ENCODE peak calls at places on chromosomes 16 and 17, in ten cellular contexts. G, B, C, H, V, K, U, Z, O and T are unnamed samples.

GRCh38 chr16:83932304-83932703 is 20.7 kb upstream of the OSGIN1 start:
- DNase-seq in O (no peak), K (no peak), Z (no peak), V (no peak), B (no peak), U (no peak), G (no peak), H (no peak), C (no peak), T (no peak)

GRCh38 chr16:84839054-84839453 is 19.3 kb downstream of the CRISPLD2 start:
- DNase-seq in U (no peak), C (peak), O (no peak), Z (no peak), V (no peak), G (no peak), K (no peak), H (no peak), B (no peak), T (no peak)

GRCh38 chr16:30060354-30061194 is 5.0 kb upstream of the ALDOA start:
- DNase-seq in H (no peak), C (no peak), U (no peak), Z (no peak), O (no peak), G (no peak), V (no peak), K (no peak), B (no peak), T (peak)

GRCh38 chr17:18235743-18236256 is 10.4 kb downstream of the LLGL1 start:
- DNase-seq in B (no peak), Z (no peak), C (peak), U (peak), K (no peak), O (no peak), V (no peak), G (peak), H (peak), T (no peak)

GRCh38 chr17:2706911-2707510 is 4.6 kb downstream of the CLUH start:
- DNase-seq in Z (no peak), K (no peak), O (no peak), C (no peak), H (no peak), G (no peak), V (no peak), U (no peak), B (no peak), T (no peak)

GRCh38 chr17:66720567-66720966 is 114.3 kb upstream of the CACNG5 start:
- DNase-seq in G (no peak), C (no peak), V (no peak), H (no peak), Z (no peak), U (no peak), O (no peak), K (no peak), B (no peak), T (no peak)

GRCh38 chr16:64312292-64312691 is 809.6 kb downstream of the CDH11 start:
- DNase-seq in U (no peak), C (no peak), Z (no peak), O (no peak), K (no peak), G (no peak), B (no peak), H (no peak), V (no peak), T (no peak)

GRCh38 chr16:86046026-86046713 is 147.2 kb downstream of the IRF8 start:
- DNase-seq in V (no peak), H (no peak), U (no peak), G (no peak), Z (peak), C (no peak), O (no peak), K (no peak), B (no peak), T (no peak)

GRCh38 chr16:84992700-84993075 is 18.6 kb downstream of the ZDHHC7 start:
- DNase-seq in V (no peak), Z (no peak), K (no peak), O (no peak), G (peak), B (no peak), C (peak), H (no peak), U (no peak), T (no peak)

GRCh38 chr16:54443352-54443751 is 156.8 kb upstream of the IRX3 start:
- DNase-seq in H (no peak), V (no peak), K (no peak), B (no peak), O (no peak), C (no peak), Z (no peak), G (no peak), U (no peak), T (no peak)

GRCh38 chr17:59298512-59298911 is 32.9 kb upstream of the YPEL2 start:
- DNase-seq in C (no peak), Z (no peak), V (no peak), B (no peak), O (no peak), U (no peak), K (no peak), G (no peak), H (no peak), T (no peak)

GRCh38 chr17:2563061-2563460 is 30.4 kb upstream of the PAFAH1B1 start:
- DNase-seq in B (no peak), Z (no peak), U (no peak), V (peak), K (no peak), O (no peak), C (no peak), H (no peak), G (no peak), T (peak)

GRCh38 chr17:65463242-65463641 is 98.2 kb downstream of the AXIN2 start:
- DNase-seq in U (no peak), B (no peak), K (no peak), V (no peak), G (no peak), Z (no peak), C (peak), O (no peak), H (no peak), T (no peak)

GRCh38 chr16:19132898-19133297 is 19.1 kb downstream of the ITPRIPL2 start:
- DNase-seq in U (no peak), H (no peak), C (no peak), Z (no peak), V (no peak), O (no peak), G (no peak), K (no peak), B (no peak), T (no peak)

GRCh38 chr16:77636615-77637014 is 85.7 kb upstream of the NUDT7 start:
- DNase-seq in U (no peak), C (no peak), G (no peak), Z (no peak), H (no peak), V (no peak), O (no peak), B (no peak), K (no peak), T (no peak)

GRCh38 chr17:77376795-77377751 is 236.3 kb downstream of the SEC14L1 start:
- DNase-seq in K (peak), O (no peak), V (no peak), G (no peak), C (no peak), H (no peak), Z (no peak), U (no peak), B (no peak), T (no peak)